ENCODE peak calls at places on chromosomes 3 and 15, in four cellular contexts. E, B, O and D are unnamed samples.

GRCh38 chr15:43930079-43930478 is 103.3 kb downstream of the WDR76 start:
- DNase-seq in E (no peak), B (peak), O (peak), D (peak)

GRCh38 chr3:197454014-197454413 is 101.8 kb downstream of the BDH1 start:
- DNase-seq in E (peak), B (no peak), O (no peak), D (peak)

GRCh38 chr15:26864664-26865191 is 2.1 kb upstream of the GABRA5 start:
- DNase-seq in E (no peak), B (peak), O (peak), D (peak)

GRCh38 chr15:27714675-27715074 is 384.4 kb downstream of the OCA2 start:
- DNase-seq in E (no peak), B (peak), O (peak), D (peak)

GRCh38 chr3:188559069-188559410 is 405.1 kb downstream of the LPP start:
- DNase-seq in E (no peak), B (no peak), O (no peak), D (no peak)

GRCh38 chr3:14147617-14148016 is 22.8 kb downstream of the TMEM43 start:
- DNase-seq in E (no peak), B (no peak), O (peak), D (peak)

GRCh38 chr15:83833569-83833968 is 179.6 kb downstream of the ADAMTSL3 start:
- DNase-seq in E (no peak), B (no peak), O (no peak), D (no peak)

GRCh38 chr15:75923756-75924155 is 20.1 kb downstream of the FBXO22 start:
- DNase-seq in E (no peak), B (no peak), O (no peak), D (no peak)

GRCh38 chr3:127747751-127748521 is 74.4 kb downstream of the MGLL start:
- DNase-seq in E (no peak), B (no peak), O (peak), D (peak)

GRCh38 chr15:28107111-28107893 is 8.2 kb upstream of the OCA2 start:
- DNase-seq in E (no peak), B (peak), O (peak), D (peak)

GRCh38 chr3:72310028-72310987 is 525.4 kb upstream of the PROK2 start:
- DNase-seq in E (peak), B (no peak), O (no peak), D (no peak)

DNA sequence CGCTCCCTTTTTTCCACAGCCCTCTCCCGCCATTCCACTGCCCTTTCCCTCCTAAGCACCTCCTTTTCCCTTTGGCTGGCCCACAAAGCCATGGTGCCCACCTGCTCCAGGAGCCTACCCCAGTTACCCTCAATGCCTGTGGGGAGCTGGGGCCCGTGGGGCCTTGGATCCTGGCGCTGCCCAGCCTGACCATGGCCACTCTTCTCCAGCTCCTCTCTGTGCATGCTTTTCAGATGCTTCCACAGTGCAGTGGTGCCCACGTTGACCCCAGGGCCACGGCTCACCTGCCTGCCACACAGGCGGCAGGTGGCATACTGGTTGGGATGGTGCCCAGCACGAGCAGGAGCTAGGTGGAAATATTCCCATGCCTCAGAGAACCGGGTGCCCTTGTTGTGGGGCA is 1.5 kb downstream of the ZBED2 start:
- DNase-seq in E (no peak), B (no peak), O (no peak), D (no peak)
- H3K9ac ChIP-seq in E (no peak), B (no peak), O (no peak), D (no peak)

GRCh38 chr3:71210257-71211002 is 373.1 kb downstream of the FOXP1 start:
- DNase-seq in E (no peak), B (no peak), O (peak), D (peak)
- H3K9ac ChIP-seq in E (no peak), B (no peak), O (no peak), D (no peak)

DNA sequence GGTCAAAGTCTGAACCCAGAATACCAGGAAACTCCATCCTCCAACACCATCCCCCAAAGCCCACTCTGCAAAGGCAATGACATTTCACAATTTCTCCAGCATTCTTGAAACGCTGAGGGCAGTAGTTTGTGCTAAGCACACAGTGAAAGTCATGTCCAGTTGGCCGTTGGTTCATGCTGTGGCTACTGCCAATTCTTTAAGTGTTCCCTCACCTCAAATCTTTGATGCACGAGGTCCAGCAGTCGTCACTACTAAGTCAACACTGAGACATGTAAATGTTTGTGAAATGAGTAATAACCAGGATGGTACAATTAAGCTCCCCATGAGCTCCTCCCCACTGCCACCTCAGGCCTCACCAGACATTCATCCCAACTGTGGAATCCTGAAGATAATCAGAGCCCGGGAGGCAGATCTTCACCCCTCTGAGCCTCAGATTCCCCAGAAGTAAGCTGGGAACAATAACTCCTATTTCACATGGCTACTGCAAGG is 7.0 kb downstream of the SUCLG2 start:
- DNase-seq in E (no peak), B (no peak), O (no peak), D (no peak)
- H3K9ac ChIP-seq in E (no peak), B (no peak), O (no peak), D (no peak)

DNA sequence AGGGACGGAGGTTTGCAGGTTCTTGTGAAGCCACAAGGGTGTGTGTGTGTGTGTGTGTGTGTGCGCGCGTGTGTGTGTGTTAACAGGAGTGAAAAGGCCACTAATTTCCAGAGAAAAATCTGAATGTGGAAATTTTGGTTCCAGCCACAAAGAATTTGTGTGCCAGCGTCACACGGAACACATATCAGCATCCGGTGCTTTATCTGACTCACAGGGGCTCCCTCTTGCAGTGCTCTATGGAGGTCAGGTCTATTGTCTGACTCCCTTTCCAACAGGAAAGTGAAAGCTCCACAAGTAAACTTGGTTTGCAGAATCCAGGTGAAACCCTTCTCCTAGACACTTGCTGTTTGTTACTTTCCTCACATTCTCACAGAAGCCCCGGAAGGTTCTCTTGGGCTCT is 6.2 kb downstream of the CLDN11 start:
- DNase-seq in E (no peak), B (no peak), O (no peak), D (no peak)
- H3K9ac ChIP-seq in E (no peak), B (no peak), O (no peak), D (no peak)

GRCh38 chr3:108918866-108919265 is 34.8 kb downstream of the GUCA1C start:
- DNase-seq in E (no peak), B (no peak), O (no peak), D (no peak)

GRCh38 chr3:108914774-108915641 is 38.7 kb downstream of the GUCA1C start:
- DNase-seq in E (peak), B (peak), O (peak), D (peak)
- H3K9ac ChIP-seq in E (no peak), B (no peak), O (no peak), D (no peak)

GRCh38 chr3:32105291-32106131 is 909 bp upstream of the GPD1L start:
- DNase-seq in E (no peak), B (no peak), O (no peak), D (no peak)

GRCh38 chr3:32109256-32109655 is 2.8 kb downstream of the GPD1L start:
- DNase-seq in E (no peak), B (no peak), O (peak), D (peak)

GRCh38 chr3:32106929-32107362 is 526 bp downstream of the GPD1L start:
- DNase-seq in E (no peak), B (peak), O (peak), D (no peak)

GRCh38 chr3:32104492-32104891 is 1.9 kb upstream of the GPD1L start:
- DNase-seq in E (no peak), B (no peak), O (no peak), D (no peak)

DNA sequence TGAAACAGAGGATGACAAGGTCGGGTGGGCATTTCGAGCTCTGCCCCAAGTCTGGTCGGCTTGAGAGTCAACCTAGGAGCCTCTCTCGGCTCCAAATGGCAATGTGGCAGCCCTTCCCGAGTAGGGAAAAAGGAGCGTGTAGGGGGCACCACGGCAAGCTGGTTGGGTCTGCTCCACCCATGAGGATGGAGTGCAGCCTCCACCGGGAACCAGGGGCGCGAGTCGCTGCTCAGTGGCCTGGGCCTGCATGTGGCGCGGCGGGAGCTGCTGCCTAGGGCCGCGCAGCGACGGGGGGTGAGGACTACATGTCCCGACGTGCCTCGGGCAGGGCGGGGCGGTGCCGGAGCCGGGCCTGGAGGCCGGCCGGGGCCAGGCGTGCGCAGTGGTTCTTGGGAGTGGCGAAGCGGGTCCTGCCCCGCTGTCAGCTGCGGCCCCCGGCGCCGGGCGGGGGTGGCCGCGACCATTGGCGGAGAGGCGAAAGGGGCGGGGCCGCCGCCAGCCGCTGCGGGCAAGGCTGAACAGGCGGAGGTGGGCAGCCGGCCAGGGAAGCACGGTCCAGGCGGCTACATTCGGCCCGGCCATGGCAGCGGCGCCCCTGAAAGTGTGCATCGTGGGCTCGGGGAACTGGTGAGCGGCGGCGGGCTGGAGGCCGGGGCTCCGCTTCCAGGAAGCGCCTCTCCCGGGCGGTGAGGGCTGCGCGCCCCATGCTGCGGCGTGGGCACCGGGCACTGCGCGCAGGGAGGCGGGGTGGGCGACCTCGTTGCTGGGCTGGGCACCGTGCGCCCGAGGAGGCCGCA is at the start of gene GPD1L:
- DNase-seq in E (peak), B (peak), O (peak), D (peak)
- H3K9ac ChIP-seq in E (peak), B (no peak), O (no peak), D (peak)